ENCODE peak calls at places on chromosomes 3 and 15, in seven cellular contexts. E is right atrium auricular region, I is heart left ventricle, V is Panc1, B is breast epithelium, H is HCT116, K is endothelial cell. L is an unnamed sample.

GRCh38 chr3:170470063-170471006 is 51.7 kb downstream of the CLDN11 start:
- DNase-seq in E (no peak), I (no peak), V (no peak), B (no peak), H (no peak), K (no peak), L (no peak)

GRCh38 chr3:182959474-182960350 is 20.6 kb downstream of the DCUN1D1 start:
- DNase-seq in E (no peak), I (no peak), V (no peak), B (no peak), H (no peak), K (no peak), L (no peak)

GRCh38 chr15:34011476-34011875 is 27.5 kb downstream of the AVEN start:
- DNase-seq in E (no peak), I (no peak), V (no peak), B (no peak), H (no peak), K (no peak), L (no peak)

GRCh38 chr15:74328331-74329056 is 39.0 kb downstream of the CYP11A1 start:
- DNase-seq in E (no peak), I (no peak), V (no peak), B (no peak), H (no peak), K (no peak), L (no peak)

GRCh38 chr15:82900511-82900910 is 52.0 kb downstream of the HOMER2 start:
- DNase-seq in E (no peak), I (no peak), V (no peak), B (no peak), H (no peak), K (no peak), L (no peak)

GRCh38 chr3:184156522-184156955 is 1.4 kb downstream of the DVL3 start:
- DNase-seq in E (no peak), I (peak), V (no peak), B (no peak), H (no peak), K (peak), L (peak)

GRCh38 chr15:28902856-28903255 is 17.1 kb downstream of the APBA2 start:
- DNase-seq in E (no peak), I (no peak), V (no peak), B (no peak), H (no peak), K (no peak), L (no peak)

GRCh38 chr3:53236112-53236841 is 19.5 kb downstream of the TKT start:
- DNase-seq in E (peak), I (peak), V (no peak), B (no peak), H (peak), K (peak), L (peak)

GRCh38 chr15:77034620-77035467 is 36.1 kb downstream of the TSPAN3 start:
- DNase-seq in E (peak), I (peak), V (no peak), B (no peak), H (no peak), K (peak), L (peak)

GRCh38 chr3:188184649-188185048 is 30.7 kb downstream of the LPP start:
- DNase-seq in E (no peak), I (no peak), V (no peak), B (no peak), H (no peak), K (no peak), L (no peak)

GRCh38 chr3:160010578-160010977 is 21.9 kb downstream of the IL12A start:
- DNase-seq in E (no peak), I (no peak), V (no peak), B (no peak), H (no peak), K (no peak), L (no peak)

GRCh38 chr3:49124203-49124602 is 3.6 kb upstream of the USP19 start:
- DNase-seq in E (no peak), I (no peak), V (no peak), B (no peak), H (no peak), K (no peak), L (no peak)

GRCh38 chr3:102745881-102746280 is 311.1 kb downstream of the ZPLD1 start:
- DNase-seq in E (no peak), I (no peak), V (no peak), B (no peak), H (peak), K (no peak), L (no peak)

GRCh38 chr15:73800662-73801345 is 47.7 kb upstream of the INSYN1 start:
- DNase-seq in E (peak), I (peak), V (no peak), B (peak), H (no peak), K (no peak), L (no peak)

GRCh38 chr15:31341036-31341435 is 14.4 kb downstream of the KLF13 start:
- DNase-seq in E (no peak), I (no peak), V (no peak), B (no peak), H (no peak), K (no peak), L (no peak)

GRCh38 chr15:52822475-52822874 is 32.3 kb upstream of the ONECUT1 start:
- DNase-seq in E (no peak), I (no peak), V (no peak), B (no peak), H (no peak), K (no peak), L (no peak)

GRCh38 chr3:112466041-112466440 is 33.2 kb downstream of the BTLA start:
- DNase-seq in E (no peak), I (no peak), V (no peak), B (no peak), H (no peak), K (no peak), L (no peak)

GRCh38 chr15:69081310-69082004 is 67.0 kb downstream of the NOX5 start:
- DNase-seq in E (peak), I (peak), V (no peak), B (peak), H (no peak), K (peak), L (no peak)
- TF ChIP-seq CTCF in E (no peak), I (peak), V (no peak), B (no peak), H (no peak), K (no peak), L (no peak)

GRCh38 chr15:64653757-64654156 is 121.6 kb downstream of the RBPMS2 start:
- DNase-seq in E (no peak), I (no peak), V (no peak), B (no peak), H (no peak), K (no peak), L (no peak)
- TF ChIP-seq CTCF in E (no peak), I (peak), V (no peak), B (no peak), H (no peak), K (no peak), L (no peak)

DNA sequence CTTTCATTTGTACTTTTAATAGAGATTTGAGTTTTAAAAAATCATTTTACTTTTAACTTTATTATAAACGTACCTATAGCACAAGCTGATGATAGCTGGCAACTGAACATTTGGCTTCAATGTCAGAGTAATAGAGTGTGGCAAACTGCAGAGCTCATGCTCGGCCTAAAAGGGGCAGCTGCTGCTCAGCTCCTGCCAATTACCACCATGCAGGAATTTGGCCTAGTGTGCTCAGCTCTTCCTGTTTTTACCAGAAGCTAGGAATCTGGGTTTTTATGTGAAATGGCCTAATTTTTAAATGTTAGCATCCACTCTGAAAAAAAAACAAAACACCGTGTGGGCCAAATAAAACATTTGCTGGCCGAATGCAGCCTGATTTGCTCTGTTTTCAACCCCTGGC is 1.8 kb downstream of the IFT122 start:
- DNase-seq in E (no peak), I (peak), V (no peak), B (no peak), H (no peak), K (no peak), L (no peak)
- TF ChIP-seq CTCF in E (no peak), I (peak), V (no peak), B (no peak), H (no peak), K (no peak), L (no peak)

GRCh38 chr15:71885390-71885789 is 75.0 kb downstream of the NR2E3 start:
- DNase-seq in E (no peak), I (no peak), V (no peak), B (no peak), H (no peak), K (no peak), L (no peak)

GRCh38 chr15:71880276-71880675 is 69.9 kb downstream of the NR2E3 start:
- DNase-seq in E (no peak), I (no peak), V (no peak), B (no peak), H (no peak), K (no peak), L (no peak)

GRCh38 chr15:71889385-71889784 is 79.0 kb downstream of the NR2E3 start:
- DNase-seq in E (no peak), I (no peak), V (no peak), B (no peak), H (no peak), K (no peak), L (no peak)

GRCh38 chr15:71888797-71889196 is 78.4 kb downstream of the NR2E3 start:
- DNase-seq in E (no peak), I (no peak), V (no peak), B (no peak), H (no peak), K (no peak), L (no peak)

GRCh38 chr15:71883447-71883846 is 73.1 kb downstream of the NR2E3 start:
- DNase-seq in E (no peak), I (no peak), V (no peak), B (no peak), H (no peak), K (no peak), L (no peak)
- TF ChIP-seq CTCF in E (no peak), I (no peak), V (no peak), B (no peak), H (no peak), K (no peak), L (no peak)

GRCh38 chr3:10074666-10075065 is 33.4 kb downstream of the FANCD2OS start:
- DNase-seq in E (no peak), I (no peak), V (no peak), B (no peak), H (no peak), K (no peak), L (no peak)
- TF ChIP-seq CTCF in E (no peak), I (no peak), V (no peak), B (no peak), H (no peak), K (no peak), L (no peak)

L was measured in Calu3.